ENCODE peak calls at places on chromosome 14, in six cellular contexts. S is upper lobe of left lung, W is astrocyte of the spinal cord, Q is brain microvascular endothelial cell, M is choroid plexus epithelial cell, V is tibial artery. E is an unnamed sample.

GRCh38 chr14:69711065-69711464 is 55.9 kb upstream of the SRSF5 start:
- DNase-seq in S (peak; percentile 53), W (no peak), Q (no peak), M (peak; percentile 36), V (no peak), E (no peak)

GRCh38 chr14:33809456-33809855 is 141.4 kb downstream of the EGLN3 start:
- DNase-seq in S (no peak), W (no peak), Q (no peak), M (no peak), V (no peak), E (no peak)

GRCh38 chr14:50379563-50379962 is 17.1 kb downstream of the CDKL1 start:
- DNase-seq in S (no peak), W (no peak), Q (no peak), M (no peak), V (no peak), E (no peak)

GRCh38 chr14:99118946-99119345 is 153.1 kb downstream of the BCL11B start:
- DNase-seq in S (no peak), W (no peak), Q (no peak), M (no peak), V (peak; percentile 58), E (no peak)

GRCh38 chr14:99189201-99189801 is 82.7 kb downstream of the BCL11B start:
- DNase-seq in S (no peak), W (no peak), Q (no peak), M (no peak), V (no peak), E (no peak)

GRCh38 chr14:62428429-62429203 is 616.6 kb downstream of the KCNH5 start:
- DNase-seq in S (no peak), W (peak; percentile 78), Q (peak; percentile 44), M (peak; percentile 78), V (no peak), E (no peak)

GRCh38 chr14:23562822-23563472 is 4.6 kb downstream of the AP1G2 start:
- DNase-seq in S (no peak), W (peak; percentile 32), Q (peak; percentile 38), M (peak; percentile 67), V (no peak), E (no peak)

GRCh38 chr14:73789996-73790581 is 61.5 kb upstream of the PTGR2 start:
- DNase-seq in S (no peak), W (peak; percentile 98), Q (peak; percentile 93), M (peak; percentile 97), V (peak; percentile 90), E (peak; percentile 93)

GRCh38 chr14:101069666-101070362 is 166.3 kb upstream of the RTL1 start:
- DNase-seq in S (no peak), W (no peak), Q (no peak), M (no peak), V (peak; percentile 43), E (no peak)

GRCh38 chr14:31128601-31129526 is 78.7 kb downstream of the HECTD1 start:
- DNase-seq in S (no peak), W (no peak), Q (no peak), M (no peak), V (no peak), E (no peak)

GRCh38 chr14:25090716-25091454 is 40.9 kb upstream of the STXBP6 start:
- DNase-seq in S (no peak), W (peak; percentile 41), Q (peak; percentile 1), M (peak; percentile 56), V (no peak), E (no peak)

GRCh38 chr14:80768646-80769045 is 172.9 kb downstream of the CEP128 start:
- DNase-seq in S (no peak), W (no peak), Q (no peak), M (no peak), V (no peak), E (no peak)

GRCh38 chr14:64506751-64507150 is 2.2 kb downstream of the ZBTB1 start:
- DNase-seq in S (no peak), W (no peak), Q (no peak), M (no peak), V (no peak), E (no peak)

GRCh38 chr14:50058112-50058511 is 58.3 kb downstream of the VCPKMT start:
- DNase-seq in S (no peak), W (no peak), Q (no peak), M (no peak), V (no peak), E (no peak)

GRCh38 chr14:98466807-98467206 is 805.2 kb downstream of the BCL11B start:
- DNase-seq in S (no peak), W (peak; percentile 45), Q (no peak), M (no peak), V (no peak), E (no peak)

GRCh38 chr14:55317503-55317902 is 46.3 kb downstream of the FBXO34 start:
- DNase-seq in S (no peak), W (no peak), Q (no peak), M (no peak), V (no peak), E (no peak)

GRCh38 chr14:37202265-37202664 is 4.5 kb downstream of the MIPOL1 start:
- DNase-seq in S (no peak), W (peak; percentile 35), Q (peak; percentile 7), M (peak; percentile 20), V (no peak), E (no peak)

GRCh38 chr14:80425686-80426085 is 214.4 kb upstream of the DIO2 start:
- DNase-seq in S (no peak), W (peak; percentile 88), Q (peak; percentile 98), M (peak; percentile 94), V (no peak), E (no peak)

GRCh38 chr14:51024377-51024776 is 70.5 kb downstream of the TRIM9 start:
- DNase-seq in S (no peak), W (no peak), Q (no peak), M (peak; percentile 21), V (no peak), E (no peak)

GRCh38 chr14:54749727-54750126 is 152.9 kb downstream of the GCH1 start:
- DNase-seq in S (no peak), W (no peak), Q (no peak), M (no peak), V (no peak), E (no peak)

GRCh38 chr14:32933943-32934890 is 4.5 kb upstream of the NPAS3 start:
- DNase-seq in S (peak; percentile 81), W (peak; percentile 47), Q (peak; percentile 12), M (peak; percentile 35), V (no peak), E (no peak)

GRCh38 chr14:101227611-101228594 is 324.4 kb upstream of the RTL1 start:
- DNase-seq in S (peak; percentile 66), W (no peak), Q (no peak), M (no peak), V (peak; percentile 59), E (no peak)

GRCh38 chr14:48391661-48392060 is 716.3 kb upstream of the MDGA2 start:
- DNase-seq in S (no peak), W (peak; percentile 2), Q (no peak), M (no peak), V (no peak), E (no peak)

GRCh38 chr14:100339757-100340453 is 16.8 kb downstream of the SLC25A47 start:
- DNase-seq in S (no peak), W (no peak), Q (no peak), M (no peak), V (peak; percentile 41), E (no peak)

GRCh38 chr14:101520621-101521305 is 40.5 kb upstream of the DIO3 start:
- DNase-seq in S (no peak), W (no peak), Q (no peak), M (no peak), V (peak; percentile 83), E (peak; percentile 74)

DNA sequence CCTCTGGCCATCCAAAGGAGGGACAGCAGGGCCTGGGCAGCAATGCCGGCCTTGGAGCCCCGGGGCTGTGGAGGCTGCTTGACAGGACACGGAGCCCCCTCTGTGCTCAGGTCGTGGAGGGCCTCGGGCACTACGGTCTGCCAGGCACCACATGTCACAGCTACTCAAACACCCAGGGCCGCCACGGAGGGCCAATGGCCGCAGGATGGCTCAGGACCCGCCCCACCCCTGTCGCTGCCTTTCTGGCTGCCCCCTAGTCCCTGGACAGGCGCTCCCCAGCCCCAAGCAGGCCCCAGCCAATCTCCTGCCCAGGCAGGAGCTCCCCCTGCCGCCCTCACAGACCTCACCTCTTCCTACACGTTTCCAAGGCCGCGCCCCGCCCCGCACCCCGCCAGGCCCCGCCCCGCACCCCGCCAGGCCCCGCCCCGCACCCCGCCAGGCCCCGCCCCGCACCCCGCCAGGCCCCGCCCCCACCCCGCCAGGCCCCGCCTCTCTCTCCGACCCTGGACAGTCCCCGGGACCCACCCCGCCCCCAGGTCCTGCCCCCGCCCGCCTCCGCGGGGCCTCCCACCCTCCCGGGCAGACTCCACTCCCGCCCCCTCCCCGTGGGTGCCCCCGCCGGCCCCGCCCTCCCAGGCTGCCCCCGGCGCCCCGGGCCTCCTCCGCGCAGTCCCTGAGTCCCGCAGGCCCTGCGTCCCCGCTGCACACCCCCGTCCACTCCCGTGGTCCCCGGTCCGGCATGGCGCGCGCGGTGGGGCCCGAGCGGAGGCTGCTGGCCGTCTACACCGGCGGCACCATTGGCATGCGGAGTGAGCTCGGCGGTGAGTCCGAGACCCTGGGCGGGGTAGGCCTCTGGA is at the start of gene ASPG:
- DNase-seq in S (peak; percentile 86), W (no peak), Q (no peak), M (no peak), V (peak; percentile 61), E (no peak)
- H3K4me3 ChIP-seq in S (peak within 1 kb of the TSS; percentile 45), W (no peak within 1 kb of the TSS), Q (no peak within 1 kb of the TSS), M (no peak within 1 kb of the TSS), V (no peak within 1 kb of the TSS), E (peak within 1 kb of the TSS; percentile 39)

DNA sequence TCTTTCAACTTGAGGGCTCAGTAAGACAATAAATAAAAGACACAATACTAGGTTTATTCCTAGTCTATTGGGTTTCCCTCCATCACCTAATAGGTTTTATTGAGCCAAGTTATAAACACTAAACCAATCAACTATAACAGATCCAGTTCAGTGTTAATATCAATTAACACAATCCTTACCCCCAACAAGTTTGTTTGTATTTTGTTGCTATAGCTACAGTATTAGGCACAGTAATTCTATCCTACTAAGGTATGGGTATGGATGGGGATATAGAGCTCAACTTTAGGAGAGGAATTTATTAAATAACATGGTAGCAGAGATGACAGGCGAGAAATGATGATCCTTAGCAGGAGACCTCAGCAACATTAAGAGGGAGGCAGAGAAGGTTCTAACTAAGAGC is 13.3 kb downstream of the PPP4R3A start:
- DNase-seq in S (no peak), W (no peak), Q (no peak), M (no peak), V (no peak), E (no peak)
- H3K4me3 ChIP-seq in S (no peak overlapping the region), W (no peak overlapping the region), Q (no peak overlapping the region), M (no peak overlapping the region), V (no peak overlapping the region), E (no peak overlapping the region)

DNA sequence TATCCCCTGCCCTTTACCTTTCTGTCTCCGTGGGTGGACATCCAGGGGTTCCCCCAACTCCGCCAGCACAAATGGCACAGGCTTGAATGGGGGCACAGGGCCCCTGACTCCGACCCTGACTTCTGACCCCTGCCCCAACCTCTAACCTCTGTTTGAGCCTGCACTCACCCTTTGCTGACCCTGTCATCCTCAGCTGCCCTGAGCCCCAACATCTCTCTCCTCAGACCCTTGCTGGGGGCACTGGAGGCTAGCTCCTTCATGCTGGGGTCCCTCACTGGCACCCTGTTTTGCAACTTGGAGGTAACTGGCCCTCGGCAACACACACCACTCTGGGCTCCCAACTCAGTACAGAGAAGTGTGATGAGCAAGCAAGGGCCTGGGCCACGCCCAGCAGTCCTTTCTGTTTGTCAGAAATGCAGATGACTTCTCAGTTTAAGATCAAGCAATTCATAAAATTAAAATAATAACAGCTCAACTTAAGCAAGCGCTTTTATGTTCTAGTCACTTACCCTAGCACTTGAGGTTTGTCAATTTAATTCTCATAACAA is 2.1 kb downstream of the IFI27 start:
- DNase-seq in S (peak; percentile 10), W (no peak), Q (no peak), M (no peak), V (no peak), E (peak; percentile 39)
- H3K4me3 ChIP-seq in S (peak overlapping the region; percentile 54), W (no peak overlapping the region), Q (no peak overlapping the region), M (no peak overlapping the region), V (no peak overlapping the region), E (no peak overlapping the region)

GRCh38 chr14:22531451-22532344 is 57.3 kb downstream of the DAD1 start:
- DNase-seq in S (no peak), W (no peak), Q (no peak), M (no peak), V (no peak), E (no peak)
- H3K4me3 ChIP-seq in S (no peak overlapping the region), W (no peak overlapping the region), Q (no peak overlapping the region), M (no peak overlapping the region), V (no peak overlapping the region), E (no peak overlapping the region)